ENCODE peak calls at places on chromosomes 1 and 21, in seven cellular contexts. R is NCI-H748 treated with DMSO at 0.1 percent for 48 hours; S is left cardiac atrium; A is H9; B is ELR; G is cardiac fibroblast; L is stimulated activated CD4-positive, alpha-beta T cell treated with anti-CD3 and anti-CD28 coated beads, Interleukin-1b, Interleukin-23, amount 100 ng/mL, for 1 hour. M is an unnamed sample.

GRCh38 chr1:8825985-8826481 is 8.6 kb upstream of the RERE start:
- DNase-seq in G (peak; percentile 85), B (peak; percentile 96), S (peak; percentile 55), R (no peak), L (no peak), A (peak; percentile 44), M (peak; percentile 25)

GRCh38 chr1:192824511-192824910 is 15.7 kb downstream of the RGS2 start:
- DNase-seq in L (no peak), A (no peak), R (no peak), B (no peak), S (no peak), G (no peak), M (no peak)

GRCh38 chr1:76408303-76408702 is 333.8 kb downstream of the ST6GALNAC3 start:
- DNase-seq in L (no peak), G (no peak), S (no peak), B (no peak), R (no peak), A (no peak), M (no peak)

GRCh38 chr1:226097866-226098625 is 35.5 kb downstream of the H3-3A start:
- DNase-seq in G (peak; percentile 98), R (no peak), S (no peak), L (no peak), A (no peak), B (peak; percentile 87), M (no peak)

GRCh38 chr21:41603476-41603875 is 95.5 kb upstream of the TMPRSS2 start:
- DNase-seq in S (no peak), B (no peak), L (no peak), A (no peak), R (no peak), G (no peak), M (no peak)

GRCh38 chr21:42079939-42080787 is 9.0 kb downstream of the UMODL1 start:
- DNase-seq in B (peak; percentile 32), A (no peak), G (no peak), L (no peak), S (no peak), R (no peak), M (no peak)

GRCh38 chr1:153963030-153963849 is at the start of gene SLC39A1:
- DNase-seq in L (peak; percentile 80), A (peak; percentile 99), R (peak; percentile 96), S (peak; percentile 99), G (peak; percentile 97), B (peak; percentile 98), M (peak; percentile 99)

GRCh38 chr1:204340137-204340536 is 19.6 kb downstream of the PLEKHA6 start:
- DNase-seq in G (no peak), L (no peak), S (no peak), A (no peak), B (no peak), R (peak; percentile 91), M (no peak)

GRCh38 chr1:43549921-43550597 is 19.4 kb downstream of the PTPRF start:
- DNase-seq in R (peak; percentile 100), G (no peak), A (peak; percentile 99), B (no peak), L (no peak), S (peak; percentile 60), M (peak; percentile 28)

GRCh38 chr1:37394574-37395464 is 79.6 kb upstream of the ZC3H12A start:
- DNase-seq in G (no peak), S (no peak), B (peak; percentile 8), A (peak; percentile 95), L (no peak), R (no peak), M (no peak)

GRCh38 chr1:47434051-47434842 is 3.6 kb upstream of the FOXD2 start:
- DNase-seq in S (peak; percentile 69), R (no peak), G (peak; percentile 53), L (no peak), B (peak; percentile 23), A (peak; percentile 59), M (peak; percentile 58)

GRCh38 chr21:42818328-42818749 is 61.0 kb downstream of the WDR4 start:
- DNase-seq in G (peak; percentile 66), S (peak; percentile 63), R (peak; percentile 21), A (peak; percentile 63), B (peak; percentile 55), L (peak; percentile 36), M (peak; percentile 63)

GRCh38 chr1:230090194-230090711 is 23.2 kb downstream of the GALNT2 start:
- DNase-seq in B (peak; percentile 84), R (no peak), S (no peak), L (no peak), A (no peak), G (peak; percentile 81), M (no peak)

GRCh38 chr21:44329086-44329889 is 9.9 kb downstream of the CFAP410 start:
- DNase-seq in A (no peak), G (no peak), R (no peak), L (no peak), S (no peak), B (no peak), M (no peak)

GRCh38 chr1:202806845-202807366 is 1.3 kb downstream of the KDM5B start:
- DNase-seq in S (no peak), R (no peak), G (peak; percentile 19), A (no peak), B (peak; percentile 54), L (no peak), M (peak; percentile 18)

GRCh38 chr1:147879911-147880310 is 22.7 kb upstream of the GJA8 start:
- DNase-seq in B (no peak), G (no peak), A (no peak), R (no peak), S (no peak), L (no peak), M (no peak)

GRCh38 chr1:229271448-229272120 is 673 bp downstream of the RAB4A start:
- DNase-seq in S (no peak), L (no peak), A (no peak), G (peak; percentile 36), R (no peak), B (peak; percentile 54), M (peak; percentile 34)

GRCh38 chr1:2255420-2256369 is 27.6 kb downstream of the SKI start:
- DNase-seq in G (peak; percentile 90), B (peak; percentile 83), A (peak; percentile 41), R (no peak), L (peak; percentile 47), S (no peak), M (no peak)

GRCh38 chr21:14956826-14957225 is 108.0 kb downstream of the NRIP1 start:
- DNase-seq in L (no peak), R (no peak), A (no peak), S (no peak), B (peak; percentile 73), G (peak; percentile 79), M (no peak)

GRCh38 chr1:39646232-39647081 is 7.0 kb upstream of the HEYL start:
- DNase-seq in R (no peak), G (peak; percentile 79), B (peak; percentile 13), L (no peak), S (peak; percentile 82), A (peak; percentile 77), M (peak; percentile 94)

GRCh38 chr21:17797967-17798366 is 21.2 kb downstream of the C21orf91 start:
- DNase-seq in R (no peak), B (no peak), A (no peak), S (no peak), G (no peak), L (no peak), M (no peak)

GRCh38 chr1:235945775-235946565 is 79.3 kb upstream of the LYST start:
- DNase-seq in B (no peak), S (no peak), A (no peak), L (no peak), R (no peak), G (no peak), M (no peak)

GRCh38 chr1:201224671-201225400 is 34.2 kb downstream of the IGFN1 start:
- DNase-seq in R (no peak), G (peak; percentile 65), S (no peak), L (no peak), A (no peak), B (peak; percentile 15), M (no peak)

GRCh38 chr21:42383331-42383730 is 12.5 kb downstream of the TMPRSS3 start:
- DNase-seq in S (no peak), R (no peak), L (no peak), G (no peak), A (no peak), B (no peak), M (no peak)

GRCh38 chr1:230251644-230252191 is 174.4 kb downstream of the PGBD5 start:
- DNase-seq in R (no peak), G (no peak), L (no peak), S (no peak), B (no peak), A (peak; percentile 24), M (no peak)

GRCh38 chr1:72282271-72282656 is at the start of gene NEGR1:
- DNase-seq in A (peak; percentile 60), S (peak; percentile 62), G (peak; percentile 73), B (peak; percentile 78), L (no peak), R (peak; percentile 40), M (peak; percentile 55)

GRCh38 chr1:222613627-222614026 is 4.3 kb upstream of the MIA3 start:
- DNase-seq in R (no peak), S (no peak), G (no peak), L (no peak), A (no peak), B (no peak), M (no peak)

GRCh38 chr1:230891413-230891812 is 23.1 kb upstream of the C1orf198 start:
- DNase-seq in B (peak; percentile 26), R (no peak), L (no peak), S (no peak), A (no peak), G (peak; percentile 37), M (no peak)

GRCh38 chr1:113871597-113872113 is at the start of gene PTPN22:
- DNase-seq in L (peak; percentile 60), A (no peak), R (no peak), S (peak; percentile 25), G (peak; percentile 79), B (peak; percentile 92), M (no peak)

GRCh38 chr1:41657679-41658078 is 173.2 kb upstream of the EDN2 start:
- DNase-seq in B (no peak), G (no peak), L (no peak), S (peak; percentile 1), A (no peak), R (no peak), M (no peak)

GRCh38 chr1:114355240-114355639 is 155.8 kb downstream of the TRIM33 start:
- DNase-seq in R (no peak), S (no peak), B (no peak), G (no peak), A (no peak), L (no peak), M (no peak)

GRCh38 chr1:30977105-30977504 is 68.5 kb upstream of the SDC3 start:
- DNase-seq in G (peak; percentile 41), S (no peak), L (no peak), A (no peak), R (peak; percentile 5), B (peak; percentile 81), M (no peak)

GRCh38 chr1:15452216-15452615 is 4.3 kb upstream of the CELA2A start:
- DNase-seq in G (peak; percentile 36), L (no peak), B (peak; percentile 61), S (no peak), A (no peak), R (no peak), M (no peak)

GRCh38 chr1:86517336-86517735 is 29.5 kb upstream of the CLCA4 start:
- DNase-seq in R (no peak), L (no peak), S (no peak), G (no peak), B (no peak), A (no peak), M (no peak)

M was measured in left ventricle myocardium inferior.